ENCODE peak calls at places on chromosome 21, in six cellular contexts. V is stimulated activated CD4-positive, alpha-beta T cell treated with anti-CD3 and anti-CD28 coated beads, Interleukin-4, amount 100 ng/mL, for 48 hours; Q is KG1; W is activated T-cell treated with anti-CD3 and anti-CD28 coated beads, Interleukin-2, amount 50 U/mL, for 72 hours; D is T-cell; K is fibroblast of pulmonary artery. L is an unnamed sample.

GRCh38 chr21:26719750-26720149 is 125.5 kb downstream of the ADAMTS1 start:
- DNase-seq in K (no peak), V (no peak), Q (no peak), D (no peak), W (no peak), L (no peak)

GRCh38 chr21:37128069-37128468 is 55.0 kb downstream of the TTC3 start:
- DNase-seq in V (no peak), K (no peak), Q (no peak), W (no peak), D (no peak), L (no peak)

GRCh38 chr21:45109831-45110492 is 35.6 kb downstream of the ADARB1 start:
- DNase-seq in Q (peak), K (no peak), V (peak), W (peak), D (no peak), L (no peak)

GRCh38 chr21:33421713-33422393 is 18.6 kb downstream of the IFNGR2 start:
- DNase-seq in Q (no peak), K (no peak), V (no peak), W (no peak), D (no peak), L (no peak)

GRCh38 chr21:35643176-35643575 is 417.1 kb downstream of the SETD4 start:
- DNase-seq in Q (no peak), W (no peak), D (no peak), K (peak), V (no peak), L (no peak)

GRCh38 chr21:45943630-45944540 is 37.7 kb upstream of the COL6A1 start:
- DNase-seq in Q (no peak), V (no peak), W (no peak), K (no peak), D (no peak), L (no peak)

GRCh38 chr21:33345751-33346238 is 21.0 kb downstream of the IFNAR1 start:
- DNase-seq in K (no peak), D (no peak), W (no peak), Q (no peak), V (no peak), L (no peak)

GRCh38 chr21:36032647-36033406 is 27.5 kb downstream of the SETD4 start:
- DNase-seq in K (no peak), D (no peak), Q (no peak), V (no peak), W (no peak), L (no peak)

GRCh38 chr21:43269461-43269860 is 100.7 kb downstream of the CRYAA start:
- DNase-seq in Q (no peak), D (peak), W (peak), K (no peak), V (peak), L (no peak)

GRCh38 chr21:37208056-37208705 is 59.0 kb downstream of the VPS26C start:
- DNase-seq in K (no peak), V (no peak), D (no peak), W (peak), Q (peak), L (no peak)

GRCh38 chr21:15809818-15810217 is 80.0 kb downstream of the USP25 start:
- DNase-seq in D (no peak), K (peak), Q (no peak), W (no peak), V (no peak), L (peak)

GRCh38 chr21:44876849-44877575 is 3.5 kb upstream of the PTTG1IP start:
- DNase-seq in D (no peak), K (no peak), Q (no peak), V (no peak), W (no peak), L (no peak)